ENCODE peak calls at places on chromosomes 13 and 19, in eight cellular contexts. One of them, this sample, is unnamed.

GRCh38 chr19:9431475-9431874 is 3.9 kb downstream of the ZNF266 start:
- DNase-seq in sigmoid colon: no peak
- DNase-seq in right lobe of liver: no peak
- DNase-seq in naive thymus-derived CD4-positive, alpha-beta T cell: peak; percentile 32
- DNase-seq in esophagus squamous epithelium: no peak
- DNase-seq in left lung: no peak
- DNase-seq in suprapubic skin: no peak
- DNase-seq in transverse colon: no peak
- DNase-seq in this sample: no peak

GRCh38 chr13:51759240-51759639 is 44.7 kb downstream of the DHRS12 start:
- DNase-seq in esophagus squamous epithelium: no peak
- DNase-seq in transverse colon: no peak
- DNase-seq in right lobe of liver: no peak
- DNase-seq in sigmoid colon: no peak
- DNase-seq in suprapubic skin: no peak
- DNase-seq in left lung: no peak
- DNase-seq in naive thymus-derived CD4-positive, alpha-beta T cell: no peak
- DNase-seq in this sample: no peak

GRCh38 chr13:98358933-98359332 is 181.9 kb upstream of the RNF113B start:
- DNase-seq in naive thymus-derived CD4-positive, alpha-beta T cell: no peak
- DNase-seq in right lobe of liver: no peak
- DNase-seq in transverse colon: no peak
- DNase-seq in sigmoid colon: no peak
- DNase-seq in esophagus squamous epithelium: no peak
- DNase-seq in left lung: no peak
- DNase-seq in suprapubic skin: no peak
- DNase-seq in this sample: no peak

GRCh38 chr19:16078759-16079707 is 2.7 kb downstream of the TPM4 start:
- DNase-seq in naive thymus-derived CD4-positive, alpha-beta T cell: peak; percentile 89
- DNase-seq in sigmoid colon: peak; percentile 94
- DNase-seq in transverse colon: peak; percentile 77
- DNase-seq in left lung: peak; percentile 70
- DNase-seq in esophagus squamous epithelium: no peak
- DNase-seq in suprapubic skin: peak; percentile 87
- DNase-seq in right lobe of liver: no peak
- DNase-seq in this sample: peak; percentile 79

GRCh38 chr19:37654525-37654832 is 786 bp downstream of the ZFP30 start:
- DNase-seq in transverse colon: no peak
- DNase-seq in right lobe of liver: no peak
- DNase-seq in sigmoid colon: no peak
- DNase-seq in left lung: no peak
- DNase-seq in naive thymus-derived CD4-positive, alpha-beta T cell: peak; percentile 37
- DNase-seq in suprapubic skin: no peak
- DNase-seq in esophagus squamous epithelium: no peak
- DNase-seq in this sample: no peak

GRCh38 chr19:29715695-29716581 is 877 bp upstream of the C19orf12 start:
- DNase-seq in right lobe of liver: no peak
- DNase-seq in left lung: no peak
- DNase-seq in sigmoid colon: no peak
- DNase-seq in transverse colon: peak; percentile 42
- DNase-seq in suprapubic skin: no peak
- DNase-seq in esophagus squamous epithelium: no peak
- DNase-seq in naive thymus-derived CD4-positive, alpha-beta T cell: peak; percentile 18
- DNase-seq in this sample: peak; percentile 41

GRCh38 chr19:495440-496332 is 600 bp upstream of the MADCAM1 start:
- DNase-seq in esophagus squamous epithelium: no peak
- DNase-seq in sigmoid colon: no peak
- DNase-seq in suprapubic skin: no peak
- DNase-seq in transverse colon: no peak
- DNase-seq in naive thymus-derived CD4-positive, alpha-beta T cell: peak; percentile 47
- DNase-seq in right lobe of liver: no peak
- DNase-seq in left lung: no peak
- DNase-seq in this sample: no peak

GRCh38 chr13:72643339-72643989 is 84.0 kb downstream of the MZT1 start:
- DNase-seq in right lobe of liver: no peak
- DNase-seq in naive thymus-derived CD4-positive, alpha-beta T cell: peak; percentile 33
- DNase-seq in transverse colon: peak; percentile 69
- DNase-seq in sigmoid colon: no peak
- DNase-seq in suprapubic skin: no peak
- DNase-seq in esophagus squamous epithelium: no peak
- DNase-seq in left lung: peak; percentile 35
- DNase-seq in this sample: no peak

GRCh38 chr13:93080166-93080565 is 146.4 kb upstream of the GPC6 start:
- DNase-seq in transverse colon: no peak
- DNase-seq in left lung: no peak
- DNase-seq in esophagus squamous epithelium: no peak
- DNase-seq in suprapubic skin: no peak
- DNase-seq in sigmoid colon: no peak
- DNase-seq in right lobe of liver: no peak
- DNase-seq in naive thymus-derived CD4-positive, alpha-beta T cell: no peak
- DNase-seq in this sample: no peak

GRCh38 chr13:98390086-98390697 is 186.7 kb downstream of the STK24 start:
- DNase-seq in naive thymus-derived CD4-positive, alpha-beta T cell: no peak
- DNase-seq in right lobe of liver: no peak
- DNase-seq in suprapubic skin: no peak
- DNase-seq in transverse colon: no peak
- DNase-seq in sigmoid colon: no peak
- DNase-seq in left lung: no peak
- DNase-seq in esophagus squamous epithelium: no peak
- DNase-seq in this sample: peak; percentile 73

GRCh38 chr13:63855457-63856118 is 2439.9 kb upstream of the PCDH20 start:
- DNase-seq in left lung: no peak
- DNase-seq in esophagus squamous epithelium: no peak
- DNase-seq in right lobe of liver: no peak
- DNase-seq in transverse colon: no peak
- DNase-seq in naive thymus-derived CD4-positive, alpha-beta T cell: no peak
- DNase-seq in suprapubic skin: no peak
- DNase-seq in sigmoid colon: no peak
- DNase-seq in this sample: no peak

GRCh38 chr13:101450749-101451130 is 1.7 kb upstream of the ITGBL1 start:
- DNase-seq in right lobe of liver: no peak
- DNase-seq in left lung: no peak
- DNase-seq in suprapubic skin: no peak
- DNase-seq in naive thymus-derived CD4-positive, alpha-beta T cell: no peak
- DNase-seq in sigmoid colon: no peak
- DNase-seq in transverse colon: no peak
- DNase-seq in esophagus squamous epithelium: no peak
- DNase-seq in this sample: no peak
- H3K4me3 ChIP-seq in right lobe of liver: no peak overlapping the region
- H3K4me3 ChIP-seq in left lung: no peak overlapping the region
- H3K4me3 ChIP-seq in suprapubic skin: no peak overlapping the region
- H3K4me3 ChIP-seq in naive thymus-derived CD4-positive, alpha-beta T cell: no peak overlapping the region
- H3K4me3 ChIP-seq in sigmoid colon: no peak overlapping the region
- H3K4me3 ChIP-seq in transverse colon: no peak overlapping the region
- H3K4me3 ChIP-seq in esophagus squamous epithelium: no peak overlapping the region
- H3K4me3 ChIP-seq in this sample: no peak overlapping the region

DNA sequence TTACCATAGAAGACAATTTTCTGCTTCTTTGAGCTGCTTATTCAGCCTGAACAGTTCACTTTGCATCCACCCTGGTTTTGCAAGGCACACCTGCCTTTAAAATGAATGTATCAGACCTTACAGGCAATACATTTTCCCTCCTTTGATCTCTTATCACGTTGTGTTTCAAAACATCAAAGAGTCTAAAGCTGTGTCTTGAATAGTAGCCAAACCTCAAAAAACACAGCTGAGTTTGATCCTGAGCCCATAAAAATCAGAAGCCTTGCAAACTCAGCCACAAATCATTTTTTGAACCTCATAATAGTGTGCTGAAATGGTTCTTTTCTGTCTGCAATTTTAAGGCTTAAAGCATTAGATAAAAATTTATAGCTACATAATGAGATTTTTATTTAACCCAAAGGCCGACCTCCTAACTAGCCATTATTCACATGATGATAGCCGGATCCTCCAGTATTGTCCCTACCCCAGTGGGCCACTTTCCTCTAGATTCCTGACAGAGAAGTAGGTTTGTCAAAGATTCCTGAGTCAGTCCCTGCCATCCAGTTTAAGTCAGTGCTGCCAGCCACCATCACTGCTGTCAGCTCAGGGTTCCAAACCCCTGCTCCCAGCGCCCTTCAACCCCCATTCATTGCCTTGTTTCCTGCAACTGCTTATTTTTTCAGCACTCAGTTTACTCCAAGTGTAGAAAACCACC is 71.8 kb downstream of the CAB39L start:
- DNase-seq in right lobe of liver: no peak
- DNase-seq in transverse colon: no peak
- DNase-seq in esophagus squamous epithelium: no peak
- DNase-seq in naive thymus-derived CD4-positive, alpha-beta T cell: peak; percentile 84
- DNase-seq in sigmoid colon: no peak
- DNase-seq in suprapubic skin: no peak
- DNase-seq in left lung: no peak
- DNase-seq in this sample: no peak
- H3K27ac ChIP-seq in right lobe of liver: no peak overlapping the region
- H3K27ac ChIP-seq in transverse colon: no peak overlapping the region
- H3K27ac ChIP-seq in esophagus squamous epithelium: no peak overlapping the region
- H3K27ac ChIP-seq in naive thymus-derived CD4-positive, alpha-beta T cell: no peak overlapping the region
- H3K27ac ChIP-seq in sigmoid colon: peak overlapping the region; percentile 42
- H3K27ac ChIP-seq in suprapubic skin: no peak overlapping the region
- H3K27ac ChIP-seq in left lung: no peak overlapping the region
- H3K27ac ChIP-seq in this sample: no peak overlapping the region

GRCh38 chr19:35544110-35544802 is 1.2 kb upstream of the TMEM147 start:
- DNase-seq in sigmoid colon: no peak
- DNase-seq in transverse colon: no peak
- DNase-seq in left lung: no peak
- DNase-seq in suprapubic skin: no peak
- DNase-seq in esophagus squamous epithelium: no peak
- DNase-seq in naive thymus-derived CD4-positive, alpha-beta T cell: no peak
- DNase-seq in right lobe of liver: no peak
- DNase-seq in this sample: no peak

GRCh38 chr19:35549174-35549788 is 3.9 kb downstream of the TMEM147 start:
- DNase-seq in left lung: no peak
- DNase-seq in sigmoid colon: no peak
- DNase-seq in right lobe of liver: no peak
- DNase-seq in transverse colon: peak; percentile 56
- DNase-seq in naive thymus-derived CD4-positive, alpha-beta T cell: peak; percentile 72
- DNase-seq in suprapubic skin: no peak
- DNase-seq in esophagus squamous epithelium: no peak
- DNase-seq in this sample: no peak

GRCh38 chr19:35545855-35546381 is 492 bp downstream of the TMEM147 start:
- DNase-seq in naive thymus-derived CD4-positive, alpha-beta T cell: no peak
- DNase-seq in esophagus squamous epithelium: no peak
- DNase-seq in transverse colon: peak; percentile 60
- DNase-seq in left lung: no peak
- DNase-seq in sigmoid colon: peak; percentile 70
- DNase-seq in suprapubic skin: no peak
- DNase-seq in right lobe of liver: no peak
- DNase-seq in this sample: no peak

GRCh38 chr19:35545001-35545854 is at the start of gene TMEM147:
- DNase-seq in naive thymus-derived CD4-positive, alpha-beta T cell: peak; percentile 69
- DNase-seq in right lobe of liver: peak; percentile 95
- DNase-seq in transverse colon: peak; percentile 95
- DNase-seq in suprapubic skin: peak; percentile 93
- DNase-seq in sigmoid colon: peak; percentile 96
- DNase-seq in esophagus squamous epithelium: peak; percentile 44
- DNase-seq in left lung: peak; percentile 93
- DNase-seq in this sample: peak; percentile 98

DNA sequence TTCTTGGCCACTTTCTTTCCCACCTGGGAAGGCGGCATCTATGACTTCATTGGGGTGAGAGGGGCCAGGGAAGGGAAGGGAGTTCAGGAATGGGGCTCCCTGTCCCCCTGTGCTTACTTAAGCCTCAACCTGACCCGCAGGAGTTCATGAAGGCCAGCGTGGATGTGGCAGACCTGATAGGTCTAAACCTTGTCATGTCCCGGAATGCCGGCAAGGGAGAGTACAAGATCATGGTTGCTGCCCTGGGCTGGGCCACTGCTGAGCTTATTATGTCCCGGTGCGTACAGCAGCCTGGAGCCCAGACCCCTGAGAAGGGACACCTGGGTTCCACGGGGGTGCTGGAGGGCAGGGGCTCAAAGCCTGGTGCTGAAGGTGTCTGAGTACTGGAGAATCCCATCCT is 1.1 kb downstream of the TMEM147 start:
- DNase-seq in suprapubic skin: no peak
- DNase-seq in transverse colon: no peak
- DNase-seq in right lobe of liver: no peak
- DNase-seq in sigmoid colon: no peak
- DNase-seq in left lung: no peak
- DNase-seq in esophagus squamous epithelium: no peak
- DNase-seq in naive thymus-derived CD4-positive, alpha-beta T cell: no peak
- DNase-seq in this sample: peak; percentile 67
- H3K9me3 ChIP-seq in suprapubic skin: no peaks in the 10 kb centered on the region
- H3K9me3 ChIP-seq in transverse colon: no peaks in the 10 kb centered on the region
- H3K9me3 ChIP-seq in right lobe of liver: no peaks in the 10 kb centered on the region
- H3K9me3 ChIP-seq in sigmoid colon: no peaks in the 10 kb centered on the region
- H3K9me3 ChIP-seq in left lung: no peaks in the 10 kb centered on the region
- H3K9me3 ChIP-seq in esophagus squamous epithelium: no peaks in the 10 kb centered on the region
- H3K9me3 ChIP-seq in naive thymus-derived CD4-positive, alpha-beta T cell: no peaks in the 10 kb centered on the region
- H3K9me3 ChIP-seq in this sample: no peaks in the 10 kb centered on the region

DNA sequence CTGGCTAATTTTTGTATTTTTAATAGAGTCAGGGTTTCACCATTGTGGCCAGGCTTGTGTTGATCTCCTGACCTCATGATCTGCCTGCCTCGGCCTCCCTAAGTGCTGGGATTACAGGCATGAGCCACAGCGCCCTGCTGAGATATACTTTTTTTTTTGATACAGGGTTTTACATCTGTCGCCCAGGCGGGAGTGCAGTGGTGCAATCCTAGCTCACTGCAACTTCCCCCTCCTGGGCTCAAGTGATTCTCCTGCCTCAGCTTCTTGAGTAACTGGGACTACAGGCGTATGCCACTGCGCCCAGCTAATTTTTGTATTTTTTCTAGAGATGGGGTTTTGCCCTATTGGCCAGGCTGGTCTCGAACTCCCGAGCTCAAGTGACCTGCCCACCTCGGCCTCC is 2.0 kb downstream of the COLGALT1 start:
- DNase-seq in naive thymus-derived CD4-positive, alpha-beta T cell: no peak
- DNase-seq in esophagus squamous epithelium: no peak
- DNase-seq in transverse colon: no peak
- DNase-seq in left lung: peak; percentile 67
- DNase-seq in right lobe of liver: no peak
- DNase-seq in suprapubic skin: no peak
- DNase-seq in sigmoid colon: no peak
- DNase-seq in this sample: no peak
- H3K4me3 ChIP-seq in naive thymus-derived CD4-positive, alpha-beta T cell: no peak overlapping the region
- H3K4me3 ChIP-seq in esophagus squamous epithelium: no peak overlapping the region
- H3K4me3 ChIP-seq in transverse colon: no peak overlapping the region
- H3K4me3 ChIP-seq in left lung: no peak overlapping the region
- H3K4me3 ChIP-seq in right lobe of liver: no peak overlapping the region
- H3K4me3 ChIP-seq in suprapubic skin: no peak overlapping the region
- H3K4me3 ChIP-seq in sigmoid colon: no peak overlapping the region
- H3K4me3 ChIP-seq in this sample: no peak overlapping the region

DNA sequence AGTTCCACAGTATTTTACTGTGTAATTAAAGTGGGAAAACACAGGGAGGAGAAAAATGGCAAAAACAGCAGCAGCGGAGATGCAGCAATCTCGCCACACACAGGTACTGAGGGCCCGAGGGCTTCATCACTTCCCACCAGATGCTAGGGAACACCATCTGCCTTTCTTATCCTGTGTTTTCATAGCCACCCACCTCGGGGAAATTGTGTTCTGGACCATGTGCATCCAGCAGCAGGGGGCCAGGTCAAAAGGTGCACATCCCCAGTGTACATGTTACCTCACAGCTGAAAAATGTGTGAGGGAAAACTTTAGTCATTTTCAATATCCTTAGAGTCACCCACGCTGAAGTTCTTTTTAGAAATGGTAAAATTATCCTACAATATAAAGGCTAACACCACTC is 30.2 kb downstream of the PDCD5 start:
- DNase-seq in transverse colon: no peak
- DNase-seq in sigmoid colon: no peak
- DNase-seq in suprapubic skin: peak; percentile 24
- DNase-seq in naive thymus-derived CD4-positive, alpha-beta T cell: no peak
- DNase-seq in left lung: no peak
- DNase-seq in right lobe of liver: no peak
- DNase-seq in esophagus squamous epithelium: no peak
- DNase-seq in this sample: no peak
- H3K27ac ChIP-seq in transverse colon: no peak overlapping the region
- H3K27ac ChIP-seq in sigmoid colon: no peak overlapping the region
- H3K27ac ChIP-seq in suprapubic skin: no peak overlapping the region
- H3K27ac ChIP-seq in naive thymus-derived CD4-positive, alpha-beta T cell: no peak overlapping the region
- H3K27ac ChIP-seq in left lung: no peak overlapping the region
- H3K27ac ChIP-seq in right lobe of liver: no peak overlapping the region
- H3K27ac ChIP-seq in esophagus squamous epithelium: no peak overlapping the region
- H3K27ac ChIP-seq in this sample: no peak overlapping the region

GRCh38 chr13:37225414-37226047 is 120.1 kb upstream of the CSNK1A1L start:
- DNase-seq in right lobe of liver: no peak
- DNase-seq in esophagus squamous epithelium: no peak
- DNase-seq in sigmoid colon: no peak
- DNase-seq in naive thymus-derived CD4-positive, alpha-beta T cell: no peak
- DNase-seq in suprapubic skin: no peak
- DNase-seq in transverse colon: no peak
- DNase-seq in left lung: no peak
- DNase-seq in this sample: no peak
- H3K9me3 ChIP-seq in right lobe of liver: no peaks in the 10 kb centered on the region
- H3K9me3 ChIP-seq in esophagus squamous epithelium: no peaks in the 10 kb centered on the region
- H3K9me3 ChIP-seq in sigmoid colon: no peaks in the 10 kb centered on the region
- H3K9me3 ChIP-seq in naive thymus-derived CD4-positive, alpha-beta T cell: no peaks in the 10 kb centered on the region
- H3K9me3 ChIP-seq in suprapubic skin: peaks cover 2% of the 10 kb centered on the region
- H3K9me3 ChIP-seq in transverse colon: peaks cover 11% of the 10 kb centered on the region
- H3K9me3 ChIP-seq in left lung: peaks cover 27% of the 10 kb centered on the region
- H3K9me3 ChIP-seq in this sample: no peaks in the 10 kb centered on the region

This sample was measured in kidney.